ENCODE peak calls at places on chromosome 10, in eight cellular contexts. J, Q, P, W, A, R, K and F are unnamed samples.

GRCh38 chr10:77424257-77424656 is 213.4 kb downstream of the KCNMA1 start:
- ATAC-seq in J (no peak), Q (no peak), P (no peak), W (no peak), A (no peak), R (no peak), K (no peak), F (no peak)

GRCh38 chr10:77428776-77429395 is 208.7 kb downstream of the KCNMA1 start:
- ATAC-seq in J (peak), Q (peak), P (peak), W (no peak), A (no peak), R (no peak), K (no peak), F (peak)

GRCh38 chr10:70312972-70313371 is 29.2 kb upstream of the NPFFR1 start:
- ATAC-seq in J (peak), Q (no peak), P (no peak), W (no peak), A (no peak), R (no peak), K (peak), F (peak)

GRCh38 chr10:114172241-114172640 is 1.8 kb downstream of the CCDC186 start:
- ATAC-seq in J (no peak), Q (no peak), P (no peak), W (no peak), A (no peak), R (no peak), K (no peak), F (no peak)

GRCh38 chr10:85280014-85280413 is 951.6 kb downstream of the CCSER2 start:
- ATAC-seq in J (no peak), Q (no peak), P (no peak), W (no peak), A (no peak), R (no peak), K (no peak), F (no peak)

GRCh38 chr10:73627300-73627699 is 14.0 kb downstream of the MYOZ1 start:
- ATAC-seq in J (no peak), Q (no peak), P (no peak), W (no peak), A (no peak), R (no peak), K (no peak), F (no peak)

GRCh38 chr10:2933924-2934323 is 133.4 kb upstream of the PFKP start:
- ATAC-seq in J (no peak), Q (no peak), P (no peak), W (no peak), A (no peak), R (no peak), K (no peak), F (no peak)

GRCh38 chr10:27258838-27259532 is 18.4 kb upstream of the ACBD5 start:
- ATAC-seq in J (no peak), Q (peak), P (peak), W (peak), A (peak), R (no peak), K (peak), F (peak)

GRCh38 chr10:47166405-47166777 is 133.6 kb upstream of the GDF10 start:
- ATAC-seq in J (no peak), Q (peak), P (no peak), W (no peak), A (no peak), R (no peak), K (peak), F (peak)

GRCh38 chr10:126374435-126374834 is 13.8 kb downstream of the ADAM12 start:
- ATAC-seq in J (no peak), Q (no peak), P (no peak), W (no peak), A (no peak), R (no peak), K (no peak), F (no peak)